ENCODE peak calls at places on chromosomes 6 and 20, in four cellular contexts. F is GM23248, S is K562, H is osteoblast. B is an unnamed sample.

GRCh38 chr6:151497935-151498726 is 4.3 kb downstream of the CCDC170 start:
- DNase-seq in F (peak), S (no peak), H (no peak), B (no peak)

GRCh38 chr6:103587722-103588121 is 1272.0 kb downstream of the HACE1 start:
- DNase-seq in F (no peak), S (no peak), H (no peak), B (no peak)

GRCh38 chr6:2429460-2429859 is 184.1 kb upstream of the GMDS start:
- DNase-seq in F (peak), S (no peak), H (peak), B (no peak)

GRCh38 chr20:45230631-45231030 is 9.5 kb downstream of the SEMG2 start:
- DNase-seq in F (no peak), S (peak), H (no peak), B (no peak)

GRCh38 chr20:2873747-2874041 is 413 bp downstream of the PTPRA start:
- DNase-seq in F (peak), S (no peak), H (no peak), B (no peak)

GRCh38 chr6:2110504-2110903 is 134.9 kb downstream of the GMDS start:
- DNase-seq in F (no peak), S (no peak), H (no peak), B (no peak)

GRCh38 chr20:58870293-58871014 is 17.9 kb downstream of the GNAS start:
- DNase-seq in F (peak), S (peak), H (no peak), B (no peak)

GRCh38 chr6:9554806-9555205 is 860.1 kb downstream of the TFAP2A start:
- DNase-seq in F (no peak), S (no peak), H (no peak), B (no peak)

GRCh38 chr6:27502508-27503435 is 29.9 kb upstream of the ZNF184 start:
- DNase-seq in F (peak), S (peak), H (no peak), B (peak)

GRCh38 chr6:106495014-106495413 is 134.3 kb downstream of the RTN4IP1 start:
- DNase-seq in F (no peak), S (no peak), H (no peak), B (no peak)

GRCh38 chr20:45508068-45508886 is 7.1 kb downstream of the SPINT3 start:
- DNase-seq in F (no peak), S (no peak), H (no peak), B (peak)

GRCh38 chr6:45504947-45505346 is 127.2 kb upstream of the SUPT3H start:
- DNase-seq in F (peak), S (peak), H (peak), B (no peak)

GRCh38 chr20:45038747-45039469 is 62.0 kb downstream of the KCNS1 start:
- DNase-seq in F (peak), S (no peak), H (no peak), B (no peak)

GRCh38 chr20:21396921-21397340 is 395 bp downstream of the NKX2-4 start:
- DNase-seq in F (peak), S (no peak), H (peak), B (no peak)

GRCh38 chr6:99822741-99823512 is 171.1 kb downstream of the MCHR2 start:
- DNase-seq in F (peak), S (peak), H (peak), B (peak)

GRCh38 chr20:57809661-57810172 is 99.9 kb upstream of the PMEPA1 start:
- DNase-seq in F (peak), S (no peak), H (no peak), B (peak)

GRCh38 chr6:88730602-88731001 is 232.8 kb downstream of the RNGTT start:
- DNase-seq in F (peak), S (no peak), H (peak), B (peak)

GRCh38 chr6:79821859-79822258 is 125.5 kb downstream of the ELOVL4 start:
- DNase-seq in F (peak), S (peak), H (no peak), B (no peak)

GRCh38 chr20:57421258-57422220 is 30.3 kb downstream of the RBM38 start:
- DNase-seq in F (no peak), S (no peak), H (no peak), B (no peak)

GRCh38 chr6:30163090-30163917 is at the start of gene TRIM15:
- DNase-seq in F (peak), S (peak), H (no peak), B (peak)

GRCh38 chr20:33163856-33164762 is 3.9 kb upstream of the BPIFA2 start:
- DNase-seq in F (no peak), S (no peak), H (no peak), B (peak)

GRCh38 chr6:167703781-167704180 is 122.9 kb upstream of the AFDN start:
- DNase-seq in F (no peak), S (no peak), H (no peak), B (no peak)
- H3K4me2 ChIP-seq in F (no peak), S (no peak), H (no peak), B (no peak)

DNA sequence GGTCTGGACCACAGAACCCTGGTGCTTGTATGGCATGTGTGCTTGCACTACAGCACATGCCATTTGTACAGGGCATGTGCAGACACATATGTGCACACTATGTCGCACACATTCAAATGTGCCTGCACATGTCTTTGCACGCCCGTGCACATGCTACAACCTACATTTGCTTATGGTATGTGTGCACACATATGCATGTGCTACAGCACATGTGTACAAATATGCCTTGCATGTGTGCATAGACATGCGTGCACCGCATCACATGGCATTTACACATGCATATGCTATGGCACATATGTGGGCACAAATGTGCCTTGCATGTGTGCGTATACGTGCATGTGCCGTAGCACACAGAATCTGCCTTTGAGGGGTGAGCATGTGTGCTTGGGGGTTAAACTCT is 90.5 kb downstream of the DHX35 start:
- DNase-seq in F (no peak), S (no peak), H (no peak), B (no peak)
- H3K4me3 ChIP-seq in F (no peak), S (no peak), H (no peak), B (no peak)

GRCh38 chr20:50436052-50436656 is 74.0 kb upstream of the PTPN1 start:
- DNase-seq in F (no peak), S (no peak), H (peak), B (no peak)

GRCh38 chr20:50436696-50437095 is 73.5 kb upstream of the PTPN1 start:
- DNase-seq in F (no peak), S (no peak), H (no peak), B (no peak)

GRCh38 chr20:50435397-50436051 is 74.7 kb upstream of the PTPN1 start:
- DNase-seq in F (no peak), S (no peak), H (no peak), B (no peak)

GRCh38 chr20:50439539-50440453 is 70.4 kb upstream of the PTPN1 start:
- DNase-seq in F (peak), S (no peak), H (no peak), B (no peak)

DNA sequence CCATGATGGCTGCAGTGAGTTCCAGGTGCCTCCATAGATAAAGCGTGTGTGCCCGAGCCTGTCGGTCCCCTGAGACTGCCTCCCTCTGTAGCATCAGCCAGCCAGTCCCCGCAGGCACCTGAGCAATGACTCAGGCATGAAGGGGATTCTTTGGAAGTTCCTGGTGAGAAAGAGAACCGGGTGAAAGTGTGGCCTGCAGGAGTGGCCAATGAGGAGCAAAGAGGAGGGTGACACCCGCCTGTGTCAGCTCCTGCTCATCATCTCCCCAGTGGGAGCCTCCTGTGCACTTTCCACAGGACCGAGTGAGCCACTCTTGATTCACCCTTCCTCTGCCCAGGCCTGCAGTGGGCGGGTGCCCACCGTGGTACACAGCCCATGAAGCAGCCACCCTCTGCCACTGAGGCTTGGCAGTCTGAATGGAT is 71.2 kb upstream of the PTPN1 start:
- DNase-seq in F (peak), S (peak), H (peak), B (peak)
- H3K4me2 ChIP-seq in F (peak), S (no peak), H (no peak), B (peak)

DNA sequence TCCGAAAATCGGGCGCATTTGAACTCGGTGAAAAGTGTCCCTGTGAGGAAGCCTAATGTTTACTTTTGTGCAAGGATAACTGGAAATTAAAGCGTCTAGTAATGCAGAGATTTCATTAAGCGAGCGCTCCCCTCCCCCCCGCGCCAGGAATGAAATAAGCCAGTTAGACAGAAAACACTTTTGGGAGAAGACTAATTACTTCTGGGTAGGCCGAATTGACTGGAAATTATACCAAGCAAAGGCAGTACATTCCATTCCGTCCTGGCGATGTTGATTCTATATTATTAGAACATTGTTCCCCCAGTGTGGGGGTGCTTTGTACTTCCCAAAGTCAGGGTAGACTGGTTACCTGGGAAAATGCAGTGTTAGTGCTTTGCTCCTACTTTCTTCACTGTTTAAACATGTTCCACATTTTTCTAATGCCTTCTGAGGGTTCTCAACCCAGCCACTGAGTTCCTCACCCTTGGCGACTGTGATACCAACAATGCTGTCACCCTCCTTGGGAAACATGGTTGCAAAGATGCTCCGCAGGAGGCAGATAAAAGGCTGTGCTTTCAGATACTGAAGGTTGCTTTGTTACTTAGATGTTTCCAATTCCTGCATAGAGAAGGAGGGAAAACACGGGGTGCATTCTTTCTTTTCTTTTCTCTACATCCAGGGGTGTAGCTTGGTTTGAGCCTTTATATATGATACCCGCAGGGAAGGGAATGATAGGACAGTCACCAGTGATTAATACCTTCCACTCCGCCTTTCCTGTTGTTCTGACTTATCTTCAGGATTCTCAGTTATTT is 2.6 kb downstream of the GJA1 start:
- DNase-seq in F (peak), S (no peak), H (no peak), B (peak)
- H3K4me3 ChIP-seq in F (peak), S (no peak), H (peak), B (peak)

DNA sequence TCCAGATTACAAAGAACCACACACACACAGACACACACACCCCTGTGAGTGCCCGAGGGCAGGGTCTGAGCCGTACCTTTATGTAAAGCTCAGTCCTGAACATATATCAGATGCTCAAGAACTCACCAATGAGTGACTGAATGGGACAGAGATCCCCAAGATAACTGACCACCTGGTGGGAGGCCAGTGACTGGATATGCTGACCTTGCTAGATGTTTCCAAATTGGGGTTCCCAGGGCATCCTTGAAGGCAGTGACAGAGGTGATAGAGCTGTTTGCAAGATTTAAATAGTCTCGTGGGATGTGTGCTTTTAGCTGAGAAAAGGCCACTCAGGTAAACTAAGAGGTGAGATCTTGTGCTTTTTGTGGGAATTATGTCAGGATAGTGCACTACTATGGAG is 39.3 kb downstream of the KCNK17 start:
- DNase-seq in F (no peak), S (no peak), H (no peak), B (no peak)
- H3K4me2 ChIP-seq in F (no peak), S (no peak), H (no peak), B (no peak)

DNA sequence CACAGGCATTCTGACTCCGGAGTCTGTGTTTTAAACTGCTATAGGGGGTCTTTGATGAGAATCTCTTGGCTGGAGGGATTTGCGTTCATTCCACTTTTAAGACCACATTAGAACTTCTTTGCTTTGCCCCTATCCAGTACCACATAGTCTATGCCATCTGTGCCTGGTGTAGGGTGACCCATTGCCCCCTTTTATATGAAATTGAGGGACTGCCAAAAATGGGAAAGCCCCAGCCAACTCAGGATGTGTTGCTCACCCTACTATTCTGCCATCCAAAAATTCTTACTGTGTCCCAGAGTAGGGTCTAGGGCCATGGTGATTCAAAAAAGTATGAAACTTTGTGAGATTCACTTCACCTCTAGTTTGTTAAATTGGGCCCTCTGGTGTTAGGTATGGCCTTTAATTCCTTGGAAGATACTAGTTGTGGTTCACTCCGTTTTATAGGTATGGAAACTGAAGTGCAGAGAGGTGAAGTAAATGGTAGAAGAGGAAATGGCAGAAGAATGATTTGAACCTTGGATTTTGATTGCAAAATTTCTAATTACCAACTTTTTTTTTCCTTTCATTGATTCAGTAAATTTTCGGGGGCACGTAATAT is 1.4 kb downstream of the PFDN4 start:
- DNase-seq in F (peak), S (no peak), H (no peak), B (no peak)
- H3K4me3 ChIP-seq in F (peak), S (peak), H (peak), B (peak)

GRCh38 chr20:51480507-51481270 is 61.8 kb downstream of the NFATC2 start:
- DNase-seq in F (no peak), S (no peak), H (no peak), B (no peak)
- H3K4me2 ChIP-seq in F (no peak), S (no peak), H (no peak), B (no peak)

DNA sequence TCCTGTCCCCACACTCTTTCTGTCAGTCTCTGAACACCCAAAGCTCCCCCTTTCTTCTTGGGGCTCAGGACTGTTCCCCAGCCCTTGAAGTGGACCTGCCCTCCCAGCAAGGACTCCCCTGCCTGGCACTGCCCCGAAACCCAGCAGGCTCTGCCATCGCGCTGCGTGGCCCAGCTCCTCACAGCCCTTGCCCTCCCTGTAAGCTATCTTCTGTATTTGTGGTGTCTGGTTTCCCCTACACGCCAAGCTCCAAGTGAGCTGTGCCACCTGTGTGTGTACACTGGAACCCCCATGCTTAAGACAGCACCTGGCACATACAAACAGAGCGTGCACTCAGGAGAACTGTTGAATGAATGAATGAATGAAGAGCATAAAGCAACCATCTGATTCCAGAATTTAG is 57.7 kb downstream of the TMEM242 start:
- DNase-seq in F (no peak), S (no peak), H (peak), B (no peak)
- H3K4me3 ChIP-seq in F (no peak), S (no peak), H (no peak), B (no peak)

DNA sequence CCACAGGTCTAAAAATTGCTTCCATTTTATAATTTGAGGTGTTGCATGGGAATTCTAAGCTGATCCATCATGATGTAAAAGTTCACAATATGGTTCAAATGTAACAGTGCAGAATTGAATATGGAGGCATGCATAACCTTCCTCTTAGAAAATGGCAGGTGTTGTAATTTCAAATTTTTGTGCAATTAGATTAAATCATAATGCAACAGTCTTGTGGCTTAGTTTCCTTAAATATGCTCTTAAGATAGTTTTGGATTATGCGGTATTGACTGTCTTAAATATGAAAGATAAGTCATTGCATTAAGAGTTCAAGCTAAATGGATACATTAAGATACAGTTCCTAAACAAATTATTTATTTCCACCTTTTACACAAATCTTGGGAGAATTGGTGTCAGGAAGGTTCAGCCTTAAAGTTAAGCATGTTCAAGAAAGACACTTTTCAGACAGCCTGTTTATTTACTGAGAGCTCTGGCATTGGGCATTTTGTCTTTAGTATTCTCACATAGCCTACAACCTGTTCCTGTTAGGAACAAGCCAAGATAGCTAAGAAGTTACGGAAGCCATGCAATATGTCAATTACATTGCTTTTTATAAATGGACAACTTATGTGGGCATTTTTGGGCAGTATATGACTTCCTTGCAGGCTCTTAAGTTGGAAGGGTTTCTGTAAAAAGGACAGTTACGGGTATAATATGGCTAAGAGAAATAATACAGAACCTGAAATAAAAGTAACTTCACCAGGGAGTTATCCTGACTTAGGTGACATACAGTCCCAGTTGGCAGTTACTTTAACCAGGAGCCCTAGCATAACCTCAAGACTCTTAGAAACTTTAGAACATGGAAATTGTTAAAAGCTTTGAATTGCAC is 9.3 kb downstream of the SRSF3 start:
- DNase-seq in F (no peak), S (no peak), H (no peak), B (no peak)
- H3K4me2 ChIP-seq in F (no peak), S (no peak), H (peak), B (no peak)

GRCh38 chr20:35741892-35742740 is at the start of gene RBM39:
- DNase-seq in F (peak), S (peak), H (peak), B (peak)

GRCh38 chr20:35737865-35738333 is 4.2 kb downstream of the RBM39 start:
- DNase-seq in F (no peak), S (no peak), H (no peak), B (no peak)

GRCh38 chr20:35735828-35736470 is 6.1 kb downstream of the RBM39 start:
- DNase-seq in F (peak), S (no peak), H (peak), B (no peak)

GRCh38 chr20:35739294-35740163 is 2.5 kb downstream of the RBM39 start:
- DNase-seq in F (peak), S (peak), H (peak), B (no peak)

GRCh38 chr20:35738410-35739179 is 3.5 kb downstream of the RBM39 start:
- DNase-seq in F (no peak), S (no peak), H (peak), B (no peak)
- H3K4me3 ChIP-seq in F (peak), S (no peak), H (peak), B (no peak)

B was measured in PC-9.